ENCODE peak calls at places on chromosomes 12 and 14, in five cellular contexts. S, X, V, K and T are unnamed samples.

GRCh38 chr14:81519200-81519998 is 14.3 kb downstream of the SEL1L start:
- ATAC-seq in S (peak; percentile 54), K (no peak), X (peak; percentile 40), V (peak; percentile 84), T (no peak)

GRCh38 chr14:68766299-68767247 is 26.3 kb downstream of the ZFP36L1 start:
- ATAC-seq in V (peak; percentile 71), K (no peak), S (no peak), X (no peak), T (no peak)

GRCh38 chr14:54838931-54839512 is 63.6 kb downstream of the GCH1 start:
- ATAC-seq in K (no peak), S (no peak), V (no peak), X (no peak), T (no peak)

GRCh38 chr14:31181271-31181670 is 26.3 kb downstream of the HECTD1 start:
- ATAC-seq in S (no peak), K (no peak), X (no peak), V (no peak), T (no peak)

GRCh38 chr14:51844482-51844881 is 15.9 kb upstream of the GNG2 start:
- ATAC-seq in X (no peak), S (no peak), K (no peak), V (no peak), T (no peak)

GRCh38 chr14:72745546-72745945 is 148.4 kb downstream of the DPF3 start:
- ATAC-seq in X (no peak), V (no peak), S (peak; percentile 42), K (peak; percentile 98), T (peak; percentile 80)

GRCh38 chr14:88473791-88474190 is 81.0 kb downstream of the PTPN21 start:
- ATAC-seq in X (no peak), K (no peak), S (no peak), V (no peak), T (no peak)

GRCh38 chr12:906077-906585 is 43.4 kb downstream of the RAD52 start:
- ATAC-seq in V (peak; percentile 11), X (no peak), K (no peak), S (no peak), T (no peak)

GRCh38 chr12:46414591-46415268 is 42.2 kb upstream of the SLC38A2 start:
- ATAC-seq in V (no peak), S (no peak), K (peak; percentile 61), X (no peak), T (no peak)

GRCh38 chr12:6215932-6216494 is 15.8 kb downstream of the CD9 start:
- ATAC-seq in K (peak; percentile 91), V (no peak), S (peak; percentile 91), X (no peak), T (peak; percentile 93)

GRCh38 chr14:98808494-98809407 is 463.2 kb downstream of the BCL11B start:
- ATAC-seq in X (no peak), V (no peak), S (no peak), K (peak; percentile 40), T (no peak)

GRCh38 chr14:104734991-104735779 is 11.2 kb downstream of the ADSS1 start:
- ATAC-seq in S (peak; percentile 6), X (no peak), V (no peak), K (no peak), T (no peak)

GRCh38 chr12:10140001-10140400 is 10.0 kb upstream of the CLEC7A start:
- ATAC-seq in K (no peak), S (peak; percentile 60), V (peak; percentile 49), X (peak; percentile 66), T (peak; percentile 20)

GRCh38 chr14:81523616-81524015 is 10.0 kb downstream of the SEL1L start:
- ATAC-seq in V (peak; percentile 37), K (no peak), X (peak; percentile 72), S (no peak), T (no peak)

GRCh38 chr12:25725874-25726273 is 172.8 kb upstream of the LMNTD1 start:
- ATAC-seq in K (no peak), S (peak; percentile 52), X (no peak), V (no peak), T (no peak)

GRCh38 chr14:68246074-68246980 is 426.7 kb downstream of the RAD51B start:
- ATAC-seq in V (no peak), K (no peak), S (no peak), X (no peak), T (peak; percentile 50)

GRCh38 chr14:59564356-59564755 is 12.3 kb downstream of the CCDC175 start:
- ATAC-seq in V (no peak), X (no peak), K (peak; percentile 21), S (no peak), T (no peak)

GRCh38 chr12:41189395-41190251 is 1.5 kb downstream of the PDZRN4 start:
- ATAC-seq in S (peak; percentile 72), K (peak; percentile 48), X (no peak), V (no peak), T (peak; percentile 42)

GRCh38 chr12:46787496-46788055 is 38.2 kb downstream of the SLC38A4 start:
- ATAC-seq in X (no peak), S (no peak), V (no peak), K (no peak), T (peak; percentile 19)

GRCh38 chr12:124395284-124395752 is 100.4 kb downstream of the RFLNA start:
- ATAC-seq in S (no peak), X (no peak), V (no peak), K (no peak), T (no peak)

GRCh38 chr14:99534863-99535262 is 53.7 kb downstream of the CCNK start:
- ATAC-seq in K (no peak), S (no peak), X (no peak), V (no peak), T (peak; percentile 71)

GRCh38 chr12:7868391-7868790 is 4.3 kb downstream of the SLC2A14 start:
- ATAC-seq in S (no peak), V (no peak), K (no peak), X (no peak), T (peak; percentile 62)

GRCh38 chr12:73225941-73226340 is 953.8 kb downstream of the TRHDE start:
- ATAC-seq in K (no peak), X (no peak), S (no peak), V (no peak), T (no peak)

GRCh38 chr12:32089156-32089950 is 17.3 kb upstream of the BICD1 start:
- ATAC-seq in V (no peak), K (no peak), X (no peak), S (no peak), T (peak; percentile 90)

GRCh38 chr14:100146548-100147091 is 12.8 kb downstream of the DEGS2 start:
- ATAC-seq in V (peak; percentile 2), K (no peak), S (no peak), X (peak; percentile 27), T (no peak)

GRCh38 chr12:1474059-1474537 is 120.3 kb downstream of the FBXL14 start:
- ATAC-seq in S (no peak), K (peak; percentile 83), X (peak; percentile 29), V (peak; percentile 87), T (peak; percentile 87)

GRCh38 chr12:4809013-4809448 is 88.8 kb downstream of the GALNT8 start:
- ATAC-seq in V (no peak), X (no peak), K (peak; percentile 11), S (peak; percentile 24), T (no peak)

GRCh38 chr14:24297190-24297964 is 2.2 kb downstream of the DHRS1 start:
- ATAC-seq in V (peak; percentile 7), S (no peak), K (peak; percentile 10), X (no peak), T (peak; percentile 51)

GRCh38 chr14:56274556-56274955 is 156.3 kb downstream of the PELI2 start:
- ATAC-seq in K (no peak), X (no peak), V (no peak), S (no peak), T (no peak)

GRCh38 chr12:12442548-12443071 is 85.7 kb downstream of the BORCS5 start:
- ATAC-seq in X (peak; percentile 13), V (peak; percentile 15), K (no peak), S (peak; percentile 57), T (peak; percentile 63)

GRCh38 chr12:108340037-108340436 is 926 bp upstream of the CMKLR1 start:
- ATAC-seq in K (no peak), S (peak; percentile 81), V (no peak), X (no peak), T (no peak)

GRCh38 chr12:20442322-20442721 is 74.0 kb downstream of the PDE3A start:
- ATAC-seq in X (no peak), K (no peak), V (no peak), S (no peak), T (no peak)

GRCh38 chr12:57299514-57300016 is 48.6 kb upstream of the STAC3 start:
- ATAC-seq in X (no peak), K (no peak), V (no peak), S (no peak), T (peak; percentile 69)

GRCh38 chr12:117367006-117367638 is 5.7 kb upstream of the NOS1 start:
- ATAC-seq in X (no peak), K (peak; percentile 76), V (no peak), S (no peak), T (peak; percentile 85)

GRCh38 chr12:98719515-98720504 is 74.7 kb downstream of the APAF1 start:
- ATAC-seq in V (no peak), X (no peak), S (no peak), K (no peak), T (no peak)

GRCh38 chr14:99841436-99842071 is 48.3 kb downstream of the EML1 start:
- ATAC-seq in K (no peak), V (no peak), X (no peak), S (no peak), T (no peak)

GRCh38 chr14:93035917-93036651 is 79.6 kb downstream of the ITPK1 start:
- ATAC-seq in K (peak; percentile 65), V (no peak), S (no peak), X (peak; percentile 76), T (peak; percentile 31)

GRCh38 chr12:65965358-65965757 is 141.1 kb downstream of the HMGA2 start:
- ATAC-seq in S (no peak), X (no peak), V (no peak), K (no peak), T (no peak)